ENCODE peak calls at places on chromosome 9, in five cellular contexts. One of them, this sample, is unnamed.
A peak's percentile ranks its signal among the peaks of the same experiment; 100 is the strongest.

GRCh38 chr9:131714821-131715220 is 25.1 kb downstream of the RAPGEF1 start:
- DNase-seq in psoas muscle: no peak
- DNase-seq in A549: no peak
- DNase-seq in PC-3: no peak
- DNase-seq in naive B cell: no peak
- DNase-seq in this sample: no peak

GRCh38 chr9:87469833-87470465 is 27.7 kb upstream of the DAPK1 start:
- DNase-seq in psoas muscle: no peak
- DNase-seq in PC-3: no peak
- DNase-seq in naive B cell: no peak
- DNase-seq in A549: no peak
- DNase-seq in this sample: no peak

GRCh38 chr9:133888048-133888778 is 103.9 kb downstream of the VAV2 start:
- DNase-seq in naive B cell: no peak
- DNase-seq in psoas muscle: no peak
- DNase-seq in A549: no peak
- DNase-seq in PC-3: no peak
- DNase-seq in this sample: no peak

GRCh38 chr9:35295369-35296036 is 133.7 kb downstream of the UNC13B start:
- DNase-seq in A549: no peak
- DNase-seq in psoas muscle: no peak
- DNase-seq in PC-3: no peak
- DNase-seq in naive B cell: no peak
- DNase-seq in this sample: no peak

GRCh38 chr9:96062051-96062450 is 186.6 kb downstream of the ERCC6L2 start:
- DNase-seq in PC-3: no peak
- DNase-seq in naive B cell: no peak
- DNase-seq in psoas muscle: no peak
- DNase-seq in A549: no peak
- DNase-seq in this sample: no peak

GRCh38 chr9:86322973-86323644 is 31.1 kb downstream of the TUT7 start:
- DNase-seq in A549: no peak
- DNase-seq in psoas muscle: no peak
- DNase-seq in naive B cell: no peak
- DNase-seq in PC-3: peak; percentile 74
- DNase-seq in this sample: no peak

GRCh38 chr9:87336407-87336806 is 161.3 kb upstream of the DAPK1 start:
- DNase-seq in A549: peak; percentile 13
- DNase-seq in naive B cell: no peak
- DNase-seq in psoas muscle: no peak
- DNase-seq in PC-3: peak; percentile 4
- DNase-seq in this sample: no peak

GRCh38 chr9:129080608-129081387 is at the start of gene DOLPP1:
- DNase-seq in naive B cell: peak; percentile 99
- DNase-seq in PC-3: peak; percentile 97
- DNase-seq in A549: peak; percentile 100
- DNase-seq in psoas muscle: peak; percentile 100
- DNase-seq in this sample: peak; percentile 99

GRCh38 chr9:134560654-134561053 is 80.9 kb upstream of the COL5A1 start:
- DNase-seq in A549: no peak
- DNase-seq in psoas muscle: no peak
- DNase-seq in naive B cell: no peak
- DNase-seq in PC-3: no peak
- DNase-seq in this sample: no peak

GRCh38 chr9:124854822-124855221 is 1.6 kb downstream of the WDR38 start:
- DNase-seq in psoas muscle: no peak
- DNase-seq in A549: no peak
- DNase-seq in naive B cell: no peak
- DNase-seq in PC-3: no peak
- DNase-seq in this sample: no peak

GRCh38 chr9:14104501-14104900 is 209.4 kb downstream of the NFIB start:
- DNase-seq in PC-3: no peak
- DNase-seq in psoas muscle: no peak
- DNase-seq in naive B cell: no peak
- DNase-seq in A549: no peak
- DNase-seq in this sample: no peak

GRCh38 chr9:108443741-108444140 is 412.0 kb downstream of the ACTL7B start:
- DNase-seq in PC-3: peak; percentile 81
- DNase-seq in A549: no peak
- DNase-seq in naive B cell: no peak
- DNase-seq in psoas muscle: no peak
- DNase-seq in this sample: no peak

GRCh38 chr9:104286187-104286586 is 192.1 kb downstream of the SMC2 start:
- DNase-seq in psoas muscle: no peak
- DNase-seq in naive B cell: no peak
- DNase-seq in PC-3: no peak
- DNase-seq in A549: no peak
- DNase-seq in this sample: no peak

GRCh38 chr9:89654025-89654662 is 49.3 kb downstream of the GADD45G start:
- DNase-seq in psoas muscle: peak; percentile 71
- DNase-seq in naive B cell: no peak
- DNase-seq in PC-3: no peak
- DNase-seq in A549: no peak
- DNase-seq in this sample: no peak

GRCh38 chr9:129619787-129620668 is 873 bp downstream of the C9orf50 start:
- DNase-seq in A549: peak; percentile 54
- DNase-seq in psoas muscle: no peak
- DNase-seq in PC-3: no peak
- DNase-seq in naive B cell: peak; percentile 26
- DNase-seq in this sample: no peak

GRCh38 chr9:126347911-126348760 is 21.5 kb downstream of the MVB12B start:
- DNase-seq in PC-3: no peak
- DNase-seq in A549: no peak
- DNase-seq in naive B cell: no peak
- DNase-seq in psoas muscle: no peak
- DNase-seq in this sample: no peak

GRCh38 chr9:17900604-17901003 is 321.7 kb downstream of the SH3GL2 start:
- DNase-seq in A549: no peak
- DNase-seq in naive B cell: no peak
- DNase-seq in psoas muscle: no peak
- DNase-seq in PC-3: no peak
- DNase-seq in this sample: no peak

GRCh38 chr9:124411514-124412227 is 3.6 kb downstream of the PSMB7 start:
- DNase-seq in naive B cell: no peak
- DNase-seq in A549: no peak
- DNase-seq in psoas muscle: no peak
- DNase-seq in PC-3: peak; percentile 64
- DNase-seq in this sample: no peak

This sample was measured in GM20000.